ENCODE peak calls at places on chromosomes 7 and 10, in eight cellular contexts. A is osteoblast, L is mucosa of descending colon, W is GM20000, H is thoracic aorta, F is neural progenitor cell, C is astrocyte, K is tibial artery. V is an unnamed sample.

GRCh38 chr10:113128450-113129105 is 178.5 kb downstream of the TCF7L2 start:
- DNase-seq in A (no peak), L (no peak), W (no peak), H (no peak), F (peak; percentile 45), C (no peak), K (no peak), V (no peak)

GRCh38 chr7:14016950-14017349 is 27.5 kb upstream of the ETV1 start:
- DNase-seq in A (peak; percentile 81), L (no peak), W (no peak), H (no peak), F (no peak), C (peak; percentile 46), K (no peak), V (no peak)

GRCh38 chr7:46630031-46630430 is 709.0 kb upstream of the IGFBP3 start:
- DNase-seq in A (peak; percentile 30), L (no peak), W (no peak), H (no peak), F (no peak), C (peak; percentile 71), K (no peak), V (no peak)

GRCh38 chr7:133698127-133698526 is 429.0 kb upstream of the LRGUK start:
- DNase-seq in A (no peak), L (no peak), W (no peak), H (no peak), F (no peak), C (no peak), K (no peak), V (no peak)

GRCh38 chr7:117008849-117009531 is 55.7 kb downstream of the ST7 start:
- DNase-seq in A (no peak), L (peak; percentile 23), W (no peak), H (no peak), F (no peak), C (peak; percentile 83), K (no peak), V (no peak)

GRCh38 chr10:12807982-12808613 is 193.4 kb downstream of the CCDC3 start:
- DNase-seq in A (no peak), L (peak; percentile 43), W (no peak), H (no peak), F (no peak), C (no peak), K (no peak), V (no peak)

GRCh38 chr7:132865766-132866531 is 215.9 kb downstream of the CHCHD3 start:
- DNase-seq in A (no peak), L (no peak), W (no peak), H (no peak), F (no peak), C (peak; percentile 25), K (no peak), V (no peak)

GRCh38 chr7:22786290-22786932 is 36.2 kb downstream of the TOMM7 start:
- DNase-seq in A (no peak), L (peak; percentile 11), W (no peak), H (no peak), F (peak; percentile 20), C (no peak), K (no peak), V (no peak)

GRCh38 chr7:46363688-46364087 is 442.6 kb upstream of the IGFBP3 start:
- DNase-seq in A (no peak), L (peak; percentile 5), W (no peak), H (no peak), F (peak; percentile 32), C (no peak), K (no peak), V (no peak)

GRCh38 chr10:127320176-127320575 is 123.8 kb upstream of the INSYN2A start:
- DNase-seq in A (no peak), L (no peak), W (no peak), H (no peak), F (no peak), C (no peak), K (no peak), V (no peak)

GRCh38 chr7:12456506-12456905 is 52.8 kb upstream of the VWDE start:
- DNase-seq in A (no peak), L (no peak), W (no peak), H (no peak), F (no peak), C (peak; percentile 11), K (no peak), V (no peak)

GRCh38 chr10:11270135-11270857 is 252.6 kb downstream of the CELF2 start:
- DNase-seq in A (peak; percentile 89), L (peak; percentile 83), W (peak; percentile 65), H (no peak), F (peak; percentile 93), C (peak; percentile 30), K (peak; percentile 71), V (peak; percentile 84)

GRCh38 chr10:4595920-4596319 is 230.1 kb upstream of the AKR1E2 start:
- DNase-seq in A (no peak), L (no peak), W (no peak), H (no peak), F (no peak), C (no peak), K (no peak), V (no peak)

GRCh38 chr10:72204296-72204695 is 11.5 kb upstream of the ANAPC16 start:
- DNase-seq in A (peak; percentile 86), L (no peak), W (no peak), H (no peak), F (no peak), C (no peak), K (no peak), V (no peak)

GRCh38 chr7:141071260-141071854 is 2.5 kb upstream of the TMEM178B start:
- DNase-seq in A (peak; percentile 80), L (peak; percentile 17), W (peak; percentile 28), H (no peak), F (peak; percentile 91), C (no peak), K (no peak), V (peak; percentile 48)
- TF ChIP-seq CTCF in A (no peak), L (no peak), W (no peak), H (no peak), F (peak; percentile 68), C (no peak), K (no peak), V (no peak)

GRCh38 chr10:74434577-74434976 is 283.6 kb downstream of the ADK start:
- DNase-seq in A (no peak), L (no peak), W (no peak), H (no peak), F (no peak), C (no peak), K (no peak), V (no peak)

GRCh38 chr10:74431816-74432215 is 280.8 kb downstream of the ADK start:
- DNase-seq in A (no peak), L (no peak), W (no peak), H (no peak), F (no peak), C (no peak), K (no peak), V (no peak)

GRCh38 chr10:74432841-74433594 is 282.0 kb downstream of the ADK start:
- DNase-seq in A (peak; percentile 1), L (no peak), W (no peak), H (no peak), F (no peak), C (peak; percentile 76), K (no peak), V (no peak)

GRCh38 chr10:74433595-74433956 is 282.6 kb downstream of the ADK start:
- DNase-seq in A (peak; percentile 60), L (no peak), W (no peak), H (no peak), F (no peak), C (no peak), K (no peak), V (no peak)

GRCh38 chr10:74433993-74434392 is 283.0 kb downstream of the ADK start:
- DNase-seq in A (no peak), L (no peak), W (no peak), H (no peak), F (no peak), C (peak; percentile 8), K (no peak), V (no peak)
- TF ChIP-seq CTCF in A (no peak), L (no peak), W (no peak), H (no peak), F (no peak), C (no peak), K (no peak), V (no peak)

DNA sequence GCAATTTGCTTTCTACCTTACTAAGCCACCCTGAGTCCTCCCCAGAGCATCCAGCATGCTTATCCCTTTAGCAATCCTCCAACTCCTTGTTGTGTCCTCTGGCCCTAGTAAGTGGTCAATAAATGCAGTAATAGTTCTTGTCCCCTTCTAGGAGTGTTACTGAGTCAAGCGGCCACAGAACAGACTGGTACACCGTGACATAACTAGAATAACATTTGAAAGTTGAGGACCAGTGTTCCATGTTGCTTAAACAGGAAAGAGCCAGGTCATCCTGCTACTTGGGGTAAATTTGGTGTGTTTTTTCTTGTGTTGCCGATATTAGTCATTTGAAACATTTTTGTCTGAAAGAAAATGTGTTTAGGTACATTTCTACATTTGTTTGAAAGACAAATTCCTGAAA is 4.8 kb upstream of the CDK6 start:
- DNase-seq in A (peak; percentile 21), L (no peak), W (no peak), H (no peak), F (no peak), C (no peak), K (no peak), V (no peak)
- TF ChIP-seq CTCF in A (no peak), L (no peak), W (no peak), H (no peak), F (no peak), C (no peak), K (no peak), V (no peak)

GRCh38 chr7:150740053-150740452 is 2.8 kb downstream of the GIMAP5 start:
- DNase-seq in A (no peak), L (no peak), W (no peak), H (no peak), F (no peak), C (no peak), K (no peak), V (no peak)

GRCh38 chr7:150738092-150739044 is 1.1 kb downstream of the GIMAP5 start:
- DNase-seq in A (no peak), L (no peak), W (no peak), H (no peak), F (no peak), C (no peak), K (no peak), V (no peak)

GRCh38 chr7:150737265-150738055 is at the start of gene GIMAP5:
- DNase-seq in A (no peak), L (peak; percentile 27), W (no peak), H (no peak), F (no peak), C (no peak), K (peak; percentile 38), V (no peak)

GRCh38 chr7:150736864-150737263 is 354 bp upstream of the GIMAP5 start:
- DNase-seq in A (no peak), L (no peak), W (no peak), H (no peak), F (no peak), C (no peak), K (no peak), V (no peak)

DNA sequence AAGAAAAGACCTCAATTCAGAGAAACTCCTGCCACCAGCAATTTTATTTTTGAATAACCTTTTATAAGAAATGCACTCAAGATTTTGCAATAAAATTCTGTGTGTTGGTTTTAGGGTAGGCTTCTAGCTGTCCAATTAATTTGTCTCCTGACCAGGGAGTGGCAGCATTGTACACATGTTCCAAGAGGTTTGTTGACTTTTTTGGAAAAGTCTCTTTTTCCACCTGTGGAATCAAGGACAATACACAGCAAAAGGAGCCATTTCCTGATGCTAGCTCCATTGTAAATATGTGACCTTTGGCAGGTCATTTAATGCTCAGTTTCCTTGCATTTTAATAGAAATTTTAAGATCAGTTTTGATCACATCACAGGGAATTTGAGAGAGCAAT is 1.8 kb downstream of the GIMAP5 start:
- DNase-seq in A (no peak), L (no peak), W (no peak), H (no peak), F (no peak), C (no peak), K (no peak), V (no peak)
- TF ChIP-seq CTCF in A (no peak), L (no peak), W (no peak), H (no peak), F (peak; percentile 23), C (no peak), K (no peak), V (no peak)